ENCODE peak calls at places on chromosome 17, in ten cellular contexts. Q is AG04450; G is naive thymus-derived CD4-positive, alpha-beta T cell; A is brain microvascular endothelial cell; I is substantia nigra; O is body of pancreas; N is RWPE1; U is uterus; E is GM12878; R is A549. F is an unnamed sample.

GRCh38 chr17:75752405-75753192 is 12.4 kb downstream of the GALK1 start:
- DNase-seq in U (no peak), I (no peak), R (no peak), Q (no peak), E (no peak), A (no peak), O (no peak), N (no peak), G (no peak), F (no peak)

GRCh38 chr17:66468241-66469087 is 166.1 kb downstream of the PRKCA start:
- DNase-seq in Q (no peak), I (no peak), G (no peak), O (peak; percentile 53), A (no peak), R (peak; percentile 27), E (peak; percentile 1), N (peak; percentile 26), U (no peak), F (peak; percentile 39)

GRCh38 chr17:66313995-66314659 is 11.7 kb downstream of the PRKCA start:
- DNase-seq in N (no peak), A (no peak), G (peak; percentile 38), R (no peak), E (no peak), O (no peak), Q (no peak), I (no peak), U (no peak), F (no peak)

GRCh38 chr17:47663997-47664941 is 14.6 kb downstream of the KPNB1 start:
- DNase-seq in N (peak; percentile 41), R (peak; percentile 75), O (peak; percentile 70), A (peak; percentile 63), Q (no peak), G (peak; percentile 34), I (peak; percentile 4), U (peak; percentile 35), E (peak; percentile 41), F (no peak)

GRCh38 chr17:63039342-63039741 is 73.3 kb downstream of the TANC2 start:
- DNase-seq in R (peak; percentile 7), A (no peak), Q (no peak), U (no peak), G (no peak), O (no peak), I (no peak), E (no peak), N (no peak), F (no peak)

GRCh38 chr17:8865385-8865784 is 2.1 kb downstream of the PIK3R6 start:
- DNase-seq in G (no peak), U (no peak), R (no peak), Q (no peak), I (no peak), E (no peak), O (no peak), A (no peak), N (no peak), F (no peak)

GRCh38 chr17:30433514-30433913 is 43.7 kb upstream of the GOSR1 start:
- DNase-seq in O (peak; percentile 26), U (no peak), R (peak; percentile 68), E (no peak), A (peak; percentile 97), Q (peak; percentile 77), G (no peak), I (no peak), N (peak; percentile 64), F (peak; percentile 65)

GRCh38 chr17:59501690-59502089 is 63.7 kb upstream of the DHX40 start:
- DNase-seq in O (no peak), G (no peak), U (no peak), A (no peak), E (no peak), I (no peak), Q (no peak), N (no peak), R (no peak), F (no peak)

GRCh38 chr17:81481011-81481799 is 31.4 kb downstream of the ACTG1 start:
- DNase-seq in R (peak; percentile 52), Q (no peak), A (no peak), I (peak; percentile 53), E (no peak), O (peak; percentile 58), G (peak; percentile 71), U (peak; percentile 74), N (peak; percentile 88), F (no peak)

GRCh38 chr17:81481815-81482505 is 30.6 kb downstream of the ACTG1 start:
- DNase-seq in I (no peak), U (no peak), E (no peak), O (no peak), A (no peak), N (no peak), G (no peak), Q (no peak), R (no peak), F (no peak)

GRCh38 chr17:81479672-81480071 is 32.9 kb downstream of the ACTG1 start:
- DNase-seq in O (no peak), R (no peak), G (no peak), U (no peak), E (no peak), Q (no peak), N (no peak), A (no peak), I (no peak), F (no peak)

GRCh38 chr17:81479175-81479574 is 33.4 kb downstream of the ACTG1 start:
- DNase-seq in N (no peak), Q (no peak), E (no peak), O (no peak), R (no peak), I (no peak), U (no peak), G (no peak), A (no peak), F (no peak)

DNA sequence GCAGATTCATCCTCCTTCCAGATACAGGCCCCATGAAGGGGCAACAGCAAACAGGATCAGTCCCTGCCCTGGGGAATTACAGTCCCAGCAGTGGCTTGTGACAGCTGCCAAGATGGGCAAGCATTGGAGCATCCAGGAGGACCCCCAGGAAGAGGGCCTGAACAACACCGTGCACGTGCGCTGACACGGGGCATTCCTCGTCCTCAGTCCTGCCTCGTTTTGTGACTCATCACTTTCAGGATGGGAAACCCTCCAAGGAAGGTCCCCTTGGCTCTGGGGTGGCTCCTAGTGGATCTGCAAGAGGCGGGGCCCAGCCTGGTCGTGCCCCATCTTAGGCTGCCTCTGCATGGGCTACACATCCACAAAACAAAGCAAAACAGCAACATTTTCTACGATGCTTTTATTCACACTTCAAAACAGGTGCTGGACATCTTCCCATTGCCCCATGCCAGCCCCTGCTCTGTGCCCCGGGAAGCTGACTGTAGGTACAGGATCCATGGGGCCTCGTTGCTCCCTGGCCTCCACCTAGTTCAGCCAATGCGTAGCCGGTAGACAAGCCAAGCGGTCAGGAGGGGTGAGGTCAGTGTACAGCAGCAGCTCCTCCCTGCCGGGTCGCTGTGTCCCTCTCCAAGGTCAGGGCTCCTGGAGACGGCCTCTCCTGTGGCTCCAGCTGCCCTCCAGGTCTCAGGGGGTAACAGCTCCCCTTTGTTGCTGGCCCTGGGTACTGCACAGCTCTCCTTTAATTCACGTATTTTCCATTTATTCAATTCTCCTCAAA is 32.3 kb downstream of the ACTG1 start:
- DNase-seq in Q (no peak), O (peak; percentile 38), U (no peak), R (peak; percentile 56), G (no peak), N (peak; percentile 42), A (no peak), E (no peak), I (no peak), F (no peak)
- H3K27ac ChIP-seq in Q (no peak overlapping the region), O (no peak overlapping the region), U (no peak overlapping the region), R (no peak overlapping the region), G (no peak overlapping the region), N (peak overlapping the region; percentile 14), A (no peak overlapping the region), E (no peak overlapping the region), I (no peak overlapping the region), F (no peak overlapping the region)

GRCh38 chr17:68790931-68791330 is 164.3 kb downstream of the ABCA8 start:
- DNase-seq in I (no peak), U (peak; percentile 33), N (no peak), O (no peak), A (no peak), Q (no peak), G (no peak), E (no peak), R (no peak), F (no peak)

GRCh38 chr17:68790481-68790880 is 164.7 kb downstream of the ABCA8 start:
- DNase-seq in A (no peak), O (no peak), R (no peak), N (no peak), I (no peak), E (no peak), G (no peak), Q (no peak), U (peak; percentile 33), F (no peak)

GRCh38 chr17:68792042-68792685 is 163.0 kb downstream of the ABCA8 start:
- DNase-seq in O (no peak), R (no peak), A (no peak), N (no peak), E (no peak), Q (no peak), U (no peak), G (no peak), I (no peak), F (no peak)

GRCh38 chr17:68794636-68795503 is 160.3 kb downstream of the ABCA8 start:
- DNase-seq in Q (peak; percentile 26), E (no peak), N (no peak), O (no peak), U (no peak), I (no peak), R (no peak), A (peak; percentile 20), G (no peak), F (no peak)

GRCh38 chr17:68792873-68793272 is 162.3 kb downstream of the ABCA8 start:
- DNase-seq in G (no peak), O (no peak), A (no peak), E (no peak), Q (no peak), I (no peak), N (no peak), R (no peak), U (no peak), F (no peak)
- H3K27ac ChIP-seq in G (no peak overlapping the region), O (no peak overlapping the region), A (no peak overlapping the region), E (no peak overlapping the region), Q (no peak overlapping the region), I (peak overlapping the region; percentile 94), N (no peak overlapping the region), R (peak overlapping the region; percentile 79), U (peak overlapping the region; percentile 55), F (no peak overlapping the region)

DNA sequence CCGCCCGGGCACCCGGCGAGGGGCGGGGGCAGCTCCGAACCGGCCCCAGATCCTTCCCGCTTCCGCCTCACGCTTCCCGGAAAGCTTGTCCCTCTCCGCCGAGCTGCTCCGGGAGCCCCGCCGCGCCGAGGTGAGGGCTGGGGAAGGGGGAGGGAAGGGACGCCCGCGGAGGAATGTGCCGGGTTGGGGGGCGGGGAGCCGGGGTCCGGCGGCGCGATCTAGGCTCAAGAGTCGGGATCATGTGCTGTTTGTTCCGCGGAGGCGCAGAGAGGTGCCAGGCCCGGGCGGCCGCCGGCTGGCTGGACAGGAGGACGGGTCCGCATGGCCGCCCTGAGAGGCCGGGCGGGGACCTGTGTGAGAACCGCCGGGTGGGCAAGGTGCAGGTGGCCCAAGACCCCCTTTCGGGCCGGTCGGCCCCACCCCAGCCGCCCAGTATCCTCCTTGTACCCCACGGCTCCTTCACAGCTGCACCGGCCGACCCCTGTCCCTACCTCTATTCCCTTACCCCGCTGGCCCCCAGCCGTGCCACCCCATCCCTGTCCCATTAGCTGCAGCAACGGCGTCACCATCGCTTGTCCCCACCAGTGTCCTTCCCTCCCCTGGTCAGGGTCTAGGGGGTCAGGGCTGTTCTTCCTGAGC is 396 bp downstream of the KIF1C start:
- DNase-seq in O (peak; percentile 60), G (no peak), E (no peak), A (no peak), N (no peak), U (no peak), Q (no peak), R (peak; percentile 33), I (peak; percentile 44), F (no peak)
- H3K27ac ChIP-seq in O (peak overlapping the region; percentile 90), G (peak overlapping the region; percentile 83), E (peak overlapping the region; percentile 76), A (peak overlapping the region; percentile 10), N (peak overlapping the region; percentile 89), U (peak overlapping the region; percentile 94), Q (no peak overlapping the region), R (peak overlapping the region; percentile 91), I (peak overlapping the region; percentile 82), F (peak overlapping the region; percentile 71)

DNA sequence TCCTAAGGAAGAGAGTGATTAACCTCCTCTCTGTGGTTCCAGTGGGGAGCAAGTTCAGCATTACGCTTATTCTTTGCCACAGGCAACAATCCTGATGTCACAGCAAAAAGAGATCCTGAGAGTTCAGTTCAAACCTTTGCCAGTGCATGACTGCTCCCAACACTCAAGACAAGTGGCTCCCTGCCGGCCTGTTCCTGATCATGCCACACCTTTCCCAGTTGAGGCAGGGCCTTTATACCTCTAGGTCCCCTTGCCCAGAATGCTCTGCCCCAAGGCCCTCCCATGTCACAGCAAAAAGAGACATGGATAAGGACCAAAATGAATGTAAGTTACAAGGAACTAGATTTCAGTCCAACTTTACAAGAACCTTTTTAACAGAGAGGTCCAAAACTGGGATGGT is 31.0 kb upstream of the ARHGAP23 start:
- DNase-seq in E (no peak), R (no peak), A (no peak), I (no peak), N (no peak), O (no peak), U (no peak), Q (no peak), G (no peak), F (no peak)
- H3K27ac ChIP-seq in E (no peak overlapping the region), R (no peak overlapping the region), A (no peak overlapping the region), I (no peak overlapping the region), N (no peak overlapping the region), O (no peak overlapping the region), U (no peak overlapping the region), Q (no peak overlapping the region), G (no peak overlapping the region), F (no peak overlapping the region)